ENCODE peak calls at places on chromosome 20, in nine cellular contexts. K is stimulated activated CD4-positive, alpha-beta T cell treated with anti-CD3 and anti-CD28 coated beads, Interleukin-2, amount 100 ng/mL, for 24 hours; M is neural crest cell; Y is NT2/D1; Z is psoas muscle; G is ovary; N is cardiac muscle cell; C is BJ; X is COR-L47. E is an unnamed sample.
A peak's percentile ranks its signal among the peaks of the same experiment; 100 is the strongest.

GRCh38 chr20:325889-326644 is 715 bp downstream of the SOX12 start:
- DNase-seq in K (peak; percentile 60), M (peak; percentile 60), Y (no peak), Z (peak; percentile 78), G (peak; percentile 80), N (peak; percentile 76), C (no peak), X (peak; percentile 71), E (peak; percentile 72)

GRCh38 chr20:57501461-57502330 is 23.2 kb downstream of the CTCFL start:
- DNase-seq in K (no peak), M (no peak), Y (no peak), Z (no peak), G (no peak), N (peak; percentile 5), C (peak; percentile 9), X (no peak), E (no peak)

GRCh38 chr20:20594171-20594530 is 118.3 kb downstream of the RALGAPA2 start:
- DNase-seq in K (no peak), M (no peak), Y (no peak), Z (no peak), G (no peak), N (peak; percentile 57), C (no peak), X (peak; percentile 62), E (peak; percentile 5)

GRCh38 chr20:49612127-49612738 is 44.3 kb upstream of the PTGIS start:
- DNase-seq in K (no peak), M (no peak), Y (no peak), Z (peak; percentile 70), G (no peak), N (no peak), C (no peak), X (no peak), E (no peak)

GRCh38 chr20:20837574-20838021 is 125.2 kb upstream of the RALGAPA2 start:
- DNase-seq in K (peak; percentile 62), M (peak; percentile 72), Y (peak; percentile 48), Z (peak; percentile 73), G (peak; percentile 56), N (peak; percentile 68), C (no peak), X (peak; percentile 69), E (peak; percentile 49)

GRCh38 chr20:44702776-44703175 is 12.4 kb upstream of the CCN5 start:
- DNase-seq in K (no peak), M (no peak), Y (no peak), Z (peak; percentile 94), G (peak; percentile 97), N (peak; percentile 99), C (peak; percentile 57), X (no peak), E (no peak)

GRCh38 chr20:35281506-35282101 is 3.0 kb downstream of the EIF6 start:
- DNase-seq in K (no peak), M (no peak), Y (no peak), Z (no peak), G (no peak), N (no peak), C (no peak), X (no peak), E (no peak)

GRCh38 chr20:48550814-48551213 is 277.0 kb downstream of the PREX1 start:
- DNase-seq in K (no peak), M (no peak), Y (no peak), Z (no peak), G (no peak), N (no peak), C (no peak), X (no peak), E (no peak)

GRCh38 chr20:1537731-1538058 is 19.8 kb downstream of the SIRPD start:
- DNase-seq in K (no peak), M (no peak), Y (no peak), Z (peak; percentile 59), G (no peak), N (no peak), C (no peak), X (no peak), E (no peak)

GRCh38 chr20:20894753-20895152 is 182.3 kb upstream of the RALGAPA2 start:
- DNase-seq in K (no peak), M (no peak), Y (no peak), Z (peak; percentile 61), G (no peak), N (no peak), C (no peak), X (peak; percentile 21), E (no peak)

GRCh38 chr20:36856196-36856595 is 19.7 kb upstream of the TLDC2 start:
- DNase-seq in K (no peak), M (no peak), Y (no peak), Z (no peak), G (no peak), N (peak; percentile 62), C (no peak), X (no peak), E (no peak)

GRCh38 chr20:37185681-37186080 is 6.3 kb upstream of the MROH8 start:
- DNase-seq in K (no peak), M (no peak), Y (no peak), Z (no peak), G (no peak), N (no peak), C (no peak), X (no peak), E (no peak)

GRCh38 chr20:2141592-2142575 is 40.3 kb downstream of the STK35 start:
- DNase-seq in K (no peak), M (no peak), Y (no peak), Z (no peak), G (no peak), N (no peak), C (no peak), X (no peak), E (no peak)

GRCh38 chr20:35901678-35902544 is 52.4 kb downstream of the SCAND1 start:
- DNase-seq in K (no peak), M (no peak), Y (no peak), Z (no peak), G (no peak), N (peak; percentile 79), C (peak; percentile 73), X (no peak), E (no peak)

GRCh38 chr20:37528442-37529213 is 952 bp upstream of the BLCAP start:
- DNase-seq in K (no peak), M (no peak), Y (no peak), Z (no peak), G (no peak), N (no peak), C (no peak), X (no peak), E (no peak)

GRCh38 chr20:34543457-34544056 is 15.0 kb upstream of the MAP1LC3A start:
- DNase-seq in K (no peak), M (no peak), Y (no peak), Z (no peak), G (no peak), N (no peak), C (no peak), X (no peak), E (no peak)

GRCh38 chr20:34385464-34385863 is 22.4 kb downstream of the ITCH start:
- DNase-seq in K (no peak), M (no peak), Y (no peak), Z (no peak), G (no peak), N (no peak), C (no peak), X (no peak), E (no peak)

GRCh38 chr20:53390780-53391179 is 202.9 kb downstream of the ZNF217 start:
- DNase-seq in K (no peak), M (no peak), Y (no peak), Z (no peak), G (no peak), N (no peak), C (no peak), X (no peak), E (no peak)

GRCh38 chr20:3092611-3093379 is 8.3 kb upstream of the AVP start:
- DNase-seq in K (peak; percentile 56), M (no peak), Y (no peak), Z (no peak), G (no peak), N (peak; percentile 54), C (no peak), X (no peak), E (no peak)

GRCh38 chr20:24917056-24917455 is 32.0 kb upstream of the CST7 start:
- DNase-seq in K (no peak), M (no peak), Y (no peak), Z (no peak), G (no peak), N (no peak), C (no peak), X (no peak), E (no peak)

GRCh38 chr20:36004045-36004444 is 35.7 kb downstream of the CNBD2 start:
- DNase-seq in K (no peak), M (no peak), Y (no peak), Z (no peak), G (no peak), N (peak; percentile 18), C (no peak), X (no peak), E (no peak)

GRCh38 chr20:13995086-13995665 is at the start of gene MACROD2:
- DNase-seq in K (peak; percentile 61), M (peak; percentile 92), Y (peak; percentile 78), Z (peak; percentile 95), G (peak; percentile 97), N (peak; percentile 69), C (peak; percentile 54), X (peak; percentile 94), E (peak; percentile 96)

GRCh38 chr20:64255361-64256281 is at the start of gene PCMTD2:
- DNase-seq in K (peak; percentile 88), M (peak; percentile 76), Y (peak; percentile 70), Z (peak; percentile 92), G (peak; percentile 88), N (peak; percentile 90), C (no peak), X (peak; percentile 85), E (peak; percentile 90)

GRCh38 chr20:2210646-2211556 is 84.9 kb upstream of the TGM3 start:
- DNase-seq in K (no peak), M (no peak), Y (no peak), Z (no peak), G (no peak), N (peak; percentile 89), C (peak; percentile 9), X (no peak), E (no peak)

GRCh38 chr20:52748235-52748950 is 223.8 kb upstream of the TSHZ2 start:
- DNase-seq in K (no peak), M (no peak), Y (no peak), Z (no peak), G (no peak), N (peak; percentile 61), C (no peak), X (no peak), E (no peak)

GRCh38 chr20:63461364-63461763 is 11.1 kb downstream of the KCNQ2 start:
- DNase-seq in K (peak; percentile 17), M (no peak), Y (no peak), Z (no peak), G (no peak), N (no peak), C (no peak), X (no peak), E (no peak)

GRCh38 chr20:64057628-64058498 is 5.1 kb upstream of the TCEA2 start:
- DNase-seq in K (peak; percentile 90), M (peak; percentile 83), Y (peak; percentile 68), Z (peak; percentile 86), G (peak; percentile 74), N (peak; percentile 72), C (no peak), X (peak; percentile 70), E (no peak)

GRCh38 chr20:63587781-63588591 is 13.9 kb upstream of the HELZ2 start:
- DNase-seq in K (no peak), M (no peak), Y (no peak), Z (no peak), G (no peak), N (no peak), C (no peak), X (no peak), E (no peak)

GRCh38 chr20:34129518-34130162 is 17.6 kb upstream of the EIF2S2 start:
- DNase-seq in K (peak; percentile 34), M (peak; percentile 70), Y (peak; percentile 55), Z (peak; percentile 70), G (peak; percentile 54), N (peak; percentile 83), C (no peak), X (peak; percentile 59), E (peak; percentile 75)

GRCh38 chr20:41361757-41362747 is 4.6 kb downstream of the EMILIN3 start:
- DNase-seq in K (no peak), M (no peak), Y (no peak), Z (peak; percentile 79), G (no peak), N (no peak), C (no peak), X (peak; percentile 7), E (no peak)

GRCh38 chr20:17128206-17128605 is 98.6 kb upstream of the PCSK2 start:
- DNase-seq in K (no peak), M (no peak), Y (no peak), Z (no peak), G (no peak), N (no peak), C (no peak), X (peak; percentile 24), E (no peak)